ENCODE peak calls at places on chromosomes 11 and 22, in six cellular contexts. C is iPS DF 6.9, Q is HCEC 1CT, F is vagina, P is lower leg skin, X is AG10803. Z is an unnamed sample.

GRCh38 chr11:117384045-117384444 is 56.4 kb downstream of the CEP164 start:
- DNase-seq in Q (peak; percentile 88), C (no peak), F (no peak), P (no peak), X (peak; percentile 86), Z (no peak)

GRCh38 chr11:119803726-119804294 is 74.8 kb upstream of the NECTIN1 start:
- DNase-seq in P (no peak), Q (no peak), F (no peak), X (no peak), C (no peak), Z (no peak)

GRCh38 chr11:93906486-93906885 is 56.1 kb upstream of the VSTM5 start:
- DNase-seq in X (no peak), C (no peak), P (no peak), F (no peak), Q (peak; percentile 35), Z (no peak)

GRCh38 chr11:84290647-84291046 is 1004.5 kb upstream of the CCDC90B start:
- DNase-seq in Q (no peak), X (peak; percentile 17), P (no peak), C (no peak), F (no peak), Z (no peak)

GRCh38 chr11:85472953-85473352 is 154.2 kb downstream of the DLG2 start:
- DNase-seq in C (peak; percentile 50), X (no peak), P (no peak), F (no peak), Q (no peak), Z (no peak)

GRCh38 chr11:59271247-59271755 is 58.6 kb upstream of the MPEG1 start:
- DNase-seq in C (no peak), P (no peak), Q (no peak), F (no peak), X (no peak), Z (no peak)

GRCh38 chr22:48885271-48885918 is 942.3 kb downstream of the BRD1 start:
- DNase-seq in F (no peak), P (peak; percentile 75), C (no peak), X (no peak), Q (no peak), Z (no peak)

GRCh38 chr11:129853508-129854228 is 38.0 kb downstream of the TMEM45B start:
- DNase-seq in C (no peak), P (peak; percentile 91), X (no peak), F (no peak), Q (peak; percentile 16), Z (peak; percentile 26)

GRCh38 chr11:65440831-65441499 is 18.4 kb downstream of the NEAT1 start:
- DNase-seq in F (no peak), P (peak; percentile 83), X (peak; percentile 44), C (no peak), Q (peak; percentile 25), Z (no peak)

GRCh38 chr11:69475866-69476714 is 5.4 kb upstream of the LINC01488 start:
- DNase-seq in C (no peak), X (no peak), P (no peak), F (no peak), Q (no peak), Z (no peak)

GRCh38 chr11:313787-314547 is at the start of gene IFITM1:
- DNase-seq in P (no peak), X (peak; percentile 83), C (no peak), Q (peak; percentile 70), F (no peak), Z (peak; percentile 84)

GRCh38 chr22:29041408-29041807 is 20.2 kb downstream of the C22orf31 start:
- DNase-seq in Q (peak; percentile 44), F (no peak), C (no peak), X (peak; percentile 61), P (no peak), Z (no peak)

GRCh38 chr11:70066136-70066520 is 12.0 kb upstream of the ANO1 start:
- DNase-seq in C (no peak), F (peak; percentile 64), P (peak; percentile 52), Q (no peak), X (no peak), Z (no peak)

GRCh38 chr11:47175746-47176327 is 842 bp downstream of the ARFGAP2 start:
- DNase-seq in X (no peak), F (no peak), Q (no peak), P (no peak), C (no peak), Z (no peak)

GRCh38 chr22:42596863-42597530 is 17.7 kb downstream of the POLDIP3 start:
- DNase-seq in F (no peak), C (no peak), Q (no peak), X (no peak), P (no peak), Z (no peak)

GRCh38 chr11:111307472-111308108 is 9.2 kb downstream of the POU2AF3 start:
- DNase-seq in P (no peak), X (no peak), Q (no peak), C (no peak), F (no peak), Z (no peak)

GRCh38 chr11:102451693-102452460 is 688 bp downstream of the TMEM123 start:
- DNase-seq in X (peak; percentile 38), C (no peak), P (peak; percentile 93), F (no peak), Q (peak; percentile 71), Z (peak; percentile 83)

GRCh38 chr11:72354356-72355115 is 79.8 kb downstream of the CLPB start:
- DNase-seq in Q (no peak), C (no peak), P (no peak), F (no peak), X (no peak), Z (no peak)

GRCh38 chr11:100980156-100980555 is 149.5 kb downstream of the PGR start:
- DNase-seq in C (no peak), X (no peak), P (no peak), Q (peak; percentile 8), F (no peak), Z (peak; percentile 34)

GRCh38 chr11:63518548-63518947 is 12.7 kb downstream of the LGALS12 start:
- DNase-seq in C (no peak), P (no peak), Q (peak; percentile 56), F (no peak), X (peak; percentile 37), Z (no peak)

GRCh38 chr11:134947556-134947955 is 535.5 kb upstream of the B3GAT1 start:
- DNase-seq in X (no peak), C (no peak), Q (no peak), P (peak; percentile 67), F (no peak), Z (no peak)

GRCh38 chr11:47858169-47858543 is 10.0 kb upstream of the NUP160 start:
- DNase-seq in X (peak; percentile 91), P (no peak), Q (peak; percentile 63), C (no peak), F (no peak), Z (no peak)

GRCh38 chr11:35566161-35566560 is 40.7 kb upstream of the PAMR1 start:
- DNase-seq in X (no peak), P (no peak), C (no peak), F (no peak), Q (no peak), Z (no peak)

GRCh38 chr11:31802000-31802551 is 9.0 kb downstream of the PAX6 start:
- DNase-seq in P (no peak), X (no peak), F (no peak), C (no peak), Q (no peak), Z (no peak)

GRCh38 chr11:17529814-17530162 is 14.4 kb downstream of the USH1C start:
- DNase-seq in P (no peak), X (no peak), F (no peak), Q (no peak), C (no peak), Z (no peak)

GRCh38 chr22:49411236-49411635 is 416.4 kb downstream of the BRD1 start:
- DNase-seq in C (no peak), P (peak; percentile 31), X (no peak), Q (no peak), F (no peak), Z (no peak)

GRCh38 chr22:46104881-46105493 is 45.3 kb upstream of the PPARA start:
- DNase-seq in F (no peak), Q (no peak), X (no peak), C (no peak), P (no peak), Z (no peak)

GRCh38 chr11:16403448-16403803 is 47.1 kb upstream of the SOX6 start:
- DNase-seq in P (no peak), X (no peak), Q (no peak), C (no peak), F (no peak), Z (no peak)

GRCh38 chr11:45263773-45264172 is 22.4 kb downstream of the SYT13 start:
- DNase-seq in X (no peak), Q (no peak), C (no peak), P (no peak), F (no peak), Z (no peak)

GRCh38 chr11:528166-528814 is 7.1 kb downstream of the HRAS start:
- DNase-seq in C (no peak), X (no peak), Q (no peak), F (no peak), P (peak; percentile 82), Z (no peak)

GRCh38 chr22:29470159-29470855 is 9.7 kb upstream of the NEFH start:
- DNase-seq in X (peak; percentile 22), F (no peak), Q (peak; percentile 53), P (peak; percentile 93), C (peak; percentile 90), Z (peak; percentile 65)

GRCh38 chr22:19037282-19038163 is 84.7 kb downstream of the DGCR2 start:
- DNase-seq in C (no peak), X (no peak), F (no peak), P (peak; percentile 79), Q (no peak), Z (no peak)

GRCh38 chr22:36171941-36172340 is 11.4 kb upstream of the APOL3 start:
- DNase-seq in X (no peak), P (no peak), F (no peak), C (no peak), Q (no peak), Z (no peak)

GRCh38 chr11:33480636-33481035 is 220.0 kb downstream of the C11orf91 start:
- DNase-seq in Q (no peak), P (no peak), F (no peak), X (no peak), C (no peak), Z (no peak)

GRCh38 chr11:71086687-71087258 is 165.6 kb downstream of the SHANK2 start:
- DNase-seq in F (no peak), Q (peak; percentile 23), X (peak; percentile 3), C (peak; percentile 27), P (no peak), Z (peak; percentile 31)

GRCh38 chr11:102196816-102197215 is 86.6 kb downstream of the YAP1 start:
- DNase-seq in Q (peak; percentile 43), C (no peak), F (no peak), P (no peak), X (peak; percentile 29), Z (no peak)

GRCh38 chr22:23220485-23221350 is 40.4 kb downstream of the BCR start:
- DNase-seq in X (peak; percentile 82), C (no peak), P (no peak), F (no peak), Q (peak; percentile 48), Z (no peak)

GRCh38 chr11:110128161-110128560 is 35.0 kb downstream of the ZC3H12C start:
- DNase-seq in C (peak; percentile 16), P (no peak), X (peak; percentile 66), Q (peak; percentile 49), F (no peak), Z (peak; percentile 98)